ENCODE peak calls at places on chromosomes 16 and 17, in nine cellular contexts. One of them, this sample, is unnamed.

GRCh38 chr16:69040144-69040909 is 65.1 kb upstream of the HAS3 start:
- DNase-seq in mucosa of descending colon: no peak
- DNase-seq in hepatocyte: no peak
- DNase-seq in OCI-LY7: no peak
- DNase-seq in adrenal gland: no peak
- DNase-seq in thoracic aorta: no peak
- DNase-seq in heart right ventricle: no peak
- DNase-seq in AG10803: no peak
- DNase-seq in AG09309: no peak
- DNase-seq in this sample: no peak

GRCh38 chr16:30956601-30957455 is 726 bp upstream of the SETD1A start:
- DNase-seq in AG09309: no peak
- DNase-seq in hepatocyte: peak
- DNase-seq in AG10803: peak
- DNase-seq in thoracic aorta: peak
- DNase-seq in OCI-LY7: peak
- DNase-seq in mucosa of descending colon: peak
- DNase-seq in heart right ventricle: peak
- DNase-seq in adrenal gland: peak
- DNase-seq in this sample: peak

GRCh38 chr16:12661656-12662172 is 142.0 kb downstream of the CPPED1 start:
- DNase-seq in AG10803: no peak
- DNase-seq in OCI-LY7: peak
- DNase-seq in hepatocyte: peak
- DNase-seq in heart right ventricle: no peak
- DNase-seq in mucosa of descending colon: no peak
- DNase-seq in AG09309: no peak
- DNase-seq in adrenal gland: peak
- DNase-seq in thoracic aorta: no peak
- DNase-seq in this sample: no peak

GRCh38 chr16:73063284-73063733 is 15.4 kb upstream of the ZFHX3 start:
- DNase-seq in mucosa of descending colon: peak
- DNase-seq in AG10803: no peak
- DNase-seq in thoracic aorta: no peak
- DNase-seq in OCI-LY7: no peak
- DNase-seq in hepatocyte: no peak
- DNase-seq in AG09309: no peak
- DNase-seq in adrenal gland: no peak
- DNase-seq in heart right ventricle: no peak
- DNase-seq in this sample: no peak

GRCh38 chr16:11085025-11085485 is 140.7 kb downstream of the CLEC16A start:
- DNase-seq in hepatocyte: no peak
- DNase-seq in AG10803: peak
- DNase-seq in AG09309: no peak
- DNase-seq in mucosa of descending colon: no peak
- DNase-seq in adrenal gland: peak
- DNase-seq in heart right ventricle: no peak
- DNase-seq in OCI-LY7: no peak
- DNase-seq in thoracic aorta: no peak
- DNase-seq in this sample: no peak

GRCh38 chr17:35170968-35171771 is 23.0 kb downstream of the SLC35G3 start:
- DNase-seq in heart right ventricle: no peak
- DNase-seq in AG10803: peak
- DNase-seq in mucosa of descending colon: no peak
- DNase-seq in OCI-LY7: peak
- DNase-seq in AG09309: no peak
- DNase-seq in thoracic aorta: no peak
- DNase-seq in hepatocyte: no peak
- DNase-seq in adrenal gland: peak
- DNase-seq in this sample: no peak

GRCh38 chr16:14462811-14463210 is 167.2 kb downstream of the PARN start:
- DNase-seq in OCI-LY7: no peak
- DNase-seq in adrenal gland: no peak
- DNase-seq in AG09309: no peak
- DNase-seq in hepatocyte: no peak
- DNase-seq in AG10803: no peak
- DNase-seq in heart right ventricle: no peak
- DNase-seq in thoracic aorta: no peak
- DNase-seq in mucosa of descending colon: no peak
- DNase-seq in this sample: no peak

GRCh38 chr17:42520540-42520951 is 15.5 kb upstream of the NAGLU start:
- DNase-seq in AG09309: no peak
- DNase-seq in OCI-LY7: peak
- DNase-seq in mucosa of descending colon: peak
- DNase-seq in heart right ventricle: no peak
- DNase-seq in adrenal gland: no peak
- DNase-seq in thoracic aorta: no peak
- DNase-seq in AG10803: no peak
- DNase-seq in hepatocyte: no peak
- DNase-seq in this sample: no peak

GRCh38 chr17:4365628-4366311 is 705 bp downstream of the UBE2G1 start:
- DNase-seq in adrenal gland: peak
- DNase-seq in heart right ventricle: peak
- DNase-seq in OCI-LY7: peak
- DNase-seq in AG09309: no peak
- DNase-seq in AG10803: no peak
- DNase-seq in thoracic aorta: no peak
- DNase-seq in mucosa of descending colon: peak
- DNase-seq in hepatocyte: peak
- DNase-seq in this sample: no peak

GRCh38 chr17:50511058-50511457 is 2.8 kb downstream of the MYCBPAP start:
- DNase-seq in mucosa of descending colon: no peak
- DNase-seq in hepatocyte: no peak
- DNase-seq in OCI-LY7: no peak
- DNase-seq in thoracic aorta: no peak
- DNase-seq in heart right ventricle: no peak
- DNase-seq in adrenal gland: peak
- DNase-seq in AG10803: no peak
- DNase-seq in AG09309: no peak
- DNase-seq in this sample: no peak

GRCh38 chr16:49986351-49987124 is 38.5 kb upstream of the CNEP1R1 start:
- DNase-seq in hepatocyte: no peak
- DNase-seq in mucosa of descending colon: no peak
- DNase-seq in heart right ventricle: no peak
- DNase-seq in AG10803: peak
- DNase-seq in OCI-LY7: no peak
- DNase-seq in AG09309: peak
- DNase-seq in thoracic aorta: no peak
- DNase-seq in adrenal gland: peak
- DNase-seq in this sample: no peak

GRCh38 chr16:75496546-75496945 is 1.3 kb upstream of the CHST6 start:
- DNase-seq in hepatocyte: no peak
- DNase-seq in heart right ventricle: no peak
- DNase-seq in thoracic aorta: no peak
- DNase-seq in adrenal gland: no peak
- DNase-seq in OCI-LY7: no peak
- DNase-seq in AG09309: no peak
- DNase-seq in mucosa of descending colon: no peak
- DNase-seq in AG10803: no peak
- DNase-seq in this sample: no peak

GRCh38 chr16:75494184-75494583 is 1.1 kb downstream of the CHST6 start:
- DNase-seq in AG10803: no peak
- DNase-seq in adrenal gland: no peak
- DNase-seq in OCI-LY7: no peak
- DNase-seq in AG09309: no peak
- DNase-seq in mucosa of descending colon: no peak
- DNase-seq in heart right ventricle: no peak
- DNase-seq in hepatocyte: no peak
- DNase-seq in thoracic aorta: no peak
- DNase-seq in this sample: no peak

GRCh38 chr16:75494696-75495601 is at the start of gene CHST6:
- DNase-seq in AG09309: no peak
- DNase-seq in OCI-LY7: no peak
- DNase-seq in hepatocyte: peak
- DNase-seq in adrenal gland: peak
- DNase-seq in AG10803: no peak
- DNase-seq in thoracic aorta: no peak
- DNase-seq in heart right ventricle: peak
- DNase-seq in mucosa of descending colon: peak
- DNase-seq in this sample: no peak

GRCh38 chr16:75488322-75488721 is 6.9 kb downstream of the CHST6 start:
- DNase-seq in mucosa of descending colon: no peak
- DNase-seq in thoracic aorta: no peak
- DNase-seq in adrenal gland: peak
- DNase-seq in hepatocyte: no peak
- DNase-seq in AG10803: no peak
- DNase-seq in OCI-LY7: no peak
- DNase-seq in heart right ventricle: no peak
- DNase-seq in AG09309: no peak
- DNase-seq in this sample: no peak

DNA sequence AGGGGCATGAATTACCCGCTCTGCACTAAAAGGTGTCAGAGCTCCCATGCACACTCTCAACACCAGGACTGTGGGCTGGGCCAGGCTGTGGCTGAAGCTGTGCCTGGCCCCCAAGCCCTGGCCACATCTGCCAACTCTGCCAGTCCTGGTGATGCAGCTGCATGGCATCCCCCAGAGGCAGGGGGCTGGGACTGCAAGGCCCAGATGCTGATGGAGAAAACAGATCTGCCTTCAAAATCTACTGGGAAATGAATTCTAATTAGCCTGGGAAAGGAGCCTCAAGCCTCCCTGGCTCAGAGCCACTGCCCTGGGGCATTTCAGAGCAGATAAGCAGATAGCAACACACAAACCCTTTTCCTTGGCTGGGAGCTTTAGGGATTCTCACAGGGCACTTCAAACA is 3.4 kb downstream of the CHST6 start:
- DNase-seq in mucosa of descending colon: no peak
- DNase-seq in AG10803: no peak
- DNase-seq in AG09309: no peak
- DNase-seq in heart right ventricle: no peak
- DNase-seq in hepatocyte: no peak
- DNase-seq in thoracic aorta: no peak
- DNase-seq in OCI-LY7: peak
- DNase-seq in adrenal gland: peak
- DNase-seq in this sample: no peak
- TF ChIP-seq CTCF in mucosa of descending colon: no peak
- TF ChIP-seq CTCF in AG10803: no peak
- TF ChIP-seq CTCF in AG09309: peak
- TF ChIP-seq CTCF in heart right ventricle: no peak
- TF ChIP-seq CTCF in hepatocyte: no peak
- TF ChIP-seq CTCF in thoracic aorta: no peak
- TF ChIP-seq CTCF in OCI-LY7: peak
- TF ChIP-seq CTCF in adrenal gland: no peak
- TF ChIP-seq CTCF in this sample: peak

DNA sequence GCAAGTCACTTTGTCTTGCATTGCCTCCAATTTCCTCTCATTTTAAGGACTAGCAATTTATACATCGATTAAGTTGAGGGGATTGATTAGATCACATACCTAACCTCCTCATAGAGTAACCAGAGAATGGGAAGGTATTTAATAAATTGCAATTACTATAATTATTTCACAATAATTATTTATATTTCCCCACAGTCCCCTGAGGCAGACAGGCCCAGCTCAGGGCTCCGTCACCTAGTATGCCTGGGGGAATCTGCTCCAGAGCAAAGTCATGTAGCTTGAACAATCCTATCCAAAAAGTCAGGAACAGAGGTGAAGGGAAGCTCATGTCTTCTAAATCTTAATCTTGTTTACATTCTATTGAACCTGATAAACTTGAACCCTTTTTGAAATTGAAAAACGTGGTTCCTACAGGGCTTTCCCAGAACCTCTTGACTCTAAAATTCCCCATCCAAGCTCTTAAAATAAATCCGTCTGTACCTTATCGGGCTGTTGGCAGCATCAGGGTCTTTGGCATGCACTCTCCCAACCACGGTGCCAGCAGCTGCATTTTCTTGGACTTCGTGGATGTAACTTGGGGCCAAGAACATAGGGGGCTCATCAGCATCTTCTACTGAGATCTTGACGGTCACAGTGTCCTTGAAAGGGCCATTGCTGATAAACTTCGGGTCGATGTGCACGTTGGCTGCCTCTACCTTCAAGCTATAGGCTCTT is 140.1 kb downstream of the CDH11 start:
- DNase-seq in thoracic aorta: no peak
- DNase-seq in mucosa of descending colon: no peak
- DNase-seq in heart right ventricle: peak
- DNase-seq in AG10803: no peak
- DNase-seq in AG09309: no peak
- DNase-seq in adrenal gland: no peak
- DNase-seq in OCI-LY7: no peak
- DNase-seq in hepatocyte: no peak
- DNase-seq in this sample: no peak
- H3K4me3 ChIP-seq in thoracic aorta: peak
- H3K4me3 ChIP-seq in mucosa of descending colon: no peak
- H3K4me3 ChIP-seq in heart right ventricle: no peak
- H3K4me3 ChIP-seq in AG10803: no peak
- H3K4me3 ChIP-seq in AG09309: no peak
- H3K4me3 ChIP-seq in adrenal gland: no peak
- H3K4me3 ChIP-seq in OCI-LY7: no peak
- H3K4me3 ChIP-seq in hepatocyte: no peak
- H3K4me3 ChIP-seq in this sample: no peak

GRCh38 chr16:77767211-77767610 is 21.2 kb upstream of the VAT1L start:
- DNase-seq in mucosa of descending colon: no peak
- DNase-seq in hepatocyte: no peak
- DNase-seq in heart right ventricle: no peak
- DNase-seq in OCI-LY7: no peak
- DNase-seq in thoracic aorta: no peak
- DNase-seq in adrenal gland: peak
- DNase-seq in AG10803: no peak
- DNase-seq in AG09309: no peak
- DNase-seq in this sample: no peak

GRCh38 chr16:77762260-77762659 is 26.1 kb upstream of the VAT1L start:
- DNase-seq in hepatocyte: no peak
- DNase-seq in heart right ventricle: no peak
- DNase-seq in adrenal gland: no peak
- DNase-seq in OCI-LY7: no peak
- DNase-seq in thoracic aorta: no peak
- DNase-seq in AG10803: no peak
- DNase-seq in AG09309: no peak
- DNase-seq in mucosa of descending colon: no peak
- DNase-seq in this sample: no peak

GRCh38 chr16:77760800-77761199 is 27.6 kb upstream of the VAT1L start:
- DNase-seq in AG09309: no peak
- DNase-seq in AG10803: no peak
- DNase-seq in mucosa of descending colon: no peak
- DNase-seq in thoracic aorta: no peak
- DNase-seq in adrenal gland: peak
- DNase-seq in OCI-LY7: no peak
- DNase-seq in heart right ventricle: no peak
- DNase-seq in hepatocyte: no peak
- DNase-seq in this sample: no peak

GRCh38 chr16:77761204-77761603 is 27.2 kb upstream of the VAT1L start:
- DNase-seq in AG09309: no peak
- DNase-seq in hepatocyte: no peak
- DNase-seq in OCI-LY7: no peak
- DNase-seq in adrenal gland: no peak
- DNase-seq in heart right ventricle: no peak
- DNase-seq in mucosa of descending colon: no peak
- DNase-seq in thoracic aorta: no peak
- DNase-seq in AG10803: no peak
- DNase-seq in this sample: no peak

GRCh38 chr16:77763994-77764393 is 24.4 kb upstream of the VAT1L start:
- DNase-seq in hepatocyte: no peak
- DNase-seq in AG10803: no peak
- DNase-seq in thoracic aorta: no peak
- DNase-seq in heart right ventricle: no peak
- DNase-seq in adrenal gland: no peak
- DNase-seq in mucosa of descending colon: no peak
- DNase-seq in OCI-LY7: no peak
- DNase-seq in AG09309: no peak
- DNase-seq in this sample: no peak
- TF ChIP-seq CTCF in hepatocyte: no peak
- TF ChIP-seq CTCF in AG10803: no peak
- TF ChIP-seq CTCF in thoracic aorta: no peak
- TF ChIP-seq CTCF in heart right ventricle: no peak
- TF ChIP-seq CTCF in adrenal gland: no peak
- TF ChIP-seq CTCF in mucosa of descending colon: no peak
- TF ChIP-seq CTCF in OCI-LY7: no peak
- TF ChIP-seq CTCF in AG09309: no peak
- TF ChIP-seq CTCF in this sample: no peak

GRCh38 chr17:56832446-56832845 is 1.3 kb downstream of the C17orf67 start:
- DNase-seq in AG10803: no peak
- DNase-seq in AG09309: no peak
- DNase-seq in hepatocyte: peak
- DNase-seq in mucosa of descending colon: no peak
- DNase-seq in adrenal gland: no peak
- DNase-seq in thoracic aorta: no peak
- DNase-seq in heart right ventricle: no peak
- DNase-seq in OCI-LY7: no peak
- DNase-seq in this sample: no peak
- H3K4me3 ChIP-seq in AG10803: peak
- H3K4me3 ChIP-seq in AG09309: no peak
- H3K4me3 ChIP-seq in hepatocyte: peak
- H3K4me3 ChIP-seq in mucosa of descending colon: no peak
- H3K4me3 ChIP-seq in adrenal gland: no peak
- H3K4me3 ChIP-seq in thoracic aorta: peak
- H3K4me3 ChIP-seq in heart right ventricle: peak
- H3K4me3 ChIP-seq in OCI-LY7: peak
- H3K4me3 ChIP-seq in this sample: no peak